ENCODE peak calls at places on chromosomes 16 and 17, in nine cellular contexts. One of them, this sample, is unnamed.

GRCh38 chr16:3938843-3939624 is 58.5 kb upstream of the CREBBP start:
- DNase-seq in natural killer cell: peak
- DNase-seq in CD8-positive, alpha-beta memory T cell: peak
- DNase-seq in NCI-H748 treated with DMSO at 0.1 percent for 48 hours: no peak
- DNase-seq in PC-3: peak
- DNase-seq in NCI-H345: peak
- DNase-seq in T1000: peak
- DNase-seq in fibroblast of the aortic adventitia: peak
- DNase-seq in aorta: peak
- DNase-seq in this sample: peak

GRCh38 chr16:68696514-68696913 is 40.6 kb upstream of the CDH1 start:
- DNase-seq in PC-3: peak
- DNase-seq in aorta: no peak
- DNase-seq in NCI-H345: peak
- DNase-seq in natural killer cell: no peak
- DNase-seq in T1000: no peak
- DNase-seq in NCI-H748 treated with DMSO at 0.1 percent for 48 hours: peak
- DNase-seq in fibroblast of the aortic adventitia: no peak
- DNase-seq in CD8-positive, alpha-beta memory T cell: no peak
- DNase-seq in this sample: no peak

GRCh38 chr16:66580605-66581209 is 1.4 kb downstream of the CMTM2 start:
- DNase-seq in fibroblast of the aortic adventitia: peak
- DNase-seq in CD8-positive, alpha-beta memory T cell: no peak
- DNase-seq in T1000: no peak
- DNase-seq in NCI-H748 treated with DMSO at 0.1 percent for 48 hours: no peak
- DNase-seq in PC-3: peak
- DNase-seq in natural killer cell: no peak
- DNase-seq in aorta: no peak
- DNase-seq in NCI-H345: no peak
- DNase-seq in this sample: no peak

GRCh38 chr17:16491703-16492612 is at the start of gene LRRC75A:
- DNase-seq in PC-3: peak
- DNase-seq in NCI-H748 treated with DMSO at 0.1 percent for 48 hours: peak
- DNase-seq in T1000: no peak
- DNase-seq in NCI-H345: peak
- DNase-seq in aorta: peak
- DNase-seq in CD8-positive, alpha-beta memory T cell: peak
- DNase-seq in natural killer cell: peak
- DNase-seq in fibroblast of the aortic adventitia: no peak
- DNase-seq in this sample: peak

GRCh38 chr17:74410001-74410443 is 21.9 kb upstream of the GPRC5C start:
- DNase-seq in T1000: no peak
- DNase-seq in NCI-H345: no peak
- DNase-seq in CD8-positive, alpha-beta memory T cell: no peak
- DNase-seq in PC-3: no peak
- DNase-seq in NCI-H748 treated with DMSO at 0.1 percent for 48 hours: no peak
- DNase-seq in aorta: no peak
- DNase-seq in natural killer cell: no peak
- DNase-seq in fibroblast of the aortic adventitia: no peak
- DNase-seq in this sample: no peak

GRCh38 chr17:21211825-21212479 is 2.0 kb downstream of the TMEM11 start:
- DNase-seq in T1000: no peak
- DNase-seq in NCI-H345: no peak
- DNase-seq in fibroblast of the aortic adventitia: no peak
- DNase-seq in NCI-H748 treated with DMSO at 0.1 percent for 48 hours: no peak
- DNase-seq in PC-3: peak
- DNase-seq in natural killer cell: no peak
- DNase-seq in CD8-positive, alpha-beta memory T cell: no peak
- DNase-seq in aorta: no peak
- DNase-seq in this sample: no peak

GRCh38 chr17:40931311-40931710 is 6.1 kb downstream of the KRT23 start:
- DNase-seq in fibroblast of the aortic adventitia: no peak
- DNase-seq in NCI-H748 treated with DMSO at 0.1 percent for 48 hours: no peak
- DNase-seq in NCI-H345: no peak
- DNase-seq in aorta: no peak
- DNase-seq in PC-3: no peak
- DNase-seq in natural killer cell: no peak
- DNase-seq in CD8-positive, alpha-beta memory T cell: no peak
- DNase-seq in T1000: no peak
- DNase-seq in this sample: no peak

GRCh38 chr17:41140360-41141132 is at the start of gene KRTAP4-6:
- DNase-seq in CD8-positive, alpha-beta memory T cell: no peak
- DNase-seq in PC-3: peak
- DNase-seq in NCI-H345: no peak
- DNase-seq in NCI-H748 treated with DMSO at 0.1 percent for 48 hours: no peak
- DNase-seq in fibroblast of the aortic adventitia: peak
- DNase-seq in natural killer cell: no peak
- DNase-seq in T1000: no peak
- DNase-seq in aorta: no peak
- DNase-seq in this sample: no peak

GRCh38 chr17:62595484-62595883 is 32.0 kb upstream of the MRC2 start:
- DNase-seq in aorta: no peak
- DNase-seq in NCI-H345: no peak
- DNase-seq in fibroblast of the aortic adventitia: no peak
- DNase-seq in natural killer cell: no peak
- DNase-seq in CD8-positive, alpha-beta memory T cell: no peak
- DNase-seq in T1000: no peak
- DNase-seq in PC-3: no peak
- DNase-seq in NCI-H748 treated with DMSO at 0.1 percent for 48 hours: no peak
- DNase-seq in this sample: no peak

GRCh38 chr17:77709594-77709993 is 248.9 kb upstream of the TNRC6C start:
- DNase-seq in PC-3: no peak
- DNase-seq in CD8-positive, alpha-beta memory T cell: no peak
- DNase-seq in natural killer cell: no peak
- DNase-seq in T1000: no peak
- DNase-seq in fibroblast of the aortic adventitia: no peak
- DNase-seq in aorta: no peak
- DNase-seq in NCI-H345: no peak
- DNase-seq in NCI-H748 treated with DMSO at 0.1 percent for 48 hours: no peak
- DNase-seq in this sample: no peak

GRCh38 chr17:39183766-39184165 is 13.7 kb downstream of the CACNB1 start:
- DNase-seq in aorta: no peak
- DNase-seq in T1000: no peak
- DNase-seq in PC-3: no peak
- DNase-seq in natural killer cell: no peak
- DNase-seq in NCI-H345: no peak
- DNase-seq in NCI-H748 treated with DMSO at 0.1 percent for 48 hours: no peak
- DNase-seq in fibroblast of the aortic adventitia: no peak
- DNase-seq in CD8-positive, alpha-beta memory T cell: no peak
- DNase-seq in this sample: no peak

GRCh38 chr17:34852141-34852540 is 109.1 kb downstream of the CCT6B start:
- DNase-seq in natural killer cell: no peak
- DNase-seq in PC-3: no peak
- DNase-seq in NCI-H345: no peak
- DNase-seq in aorta: no peak
- DNase-seq in NCI-H748 treated with DMSO at 0.1 percent for 48 hours: no peak
- DNase-seq in fibroblast of the aortic adventitia: no peak
- DNase-seq in CD8-positive, alpha-beta memory T cell: no peak
- DNase-seq in T1000: no peak
- DNase-seq in this sample: no peak

GRCh38 chr17:76076765-76077581 is 2.0 kb upstream of the ZACN start:
- DNase-seq in PC-3: no peak
- DNase-seq in NCI-H748 treated with DMSO at 0.1 percent for 48 hours: no peak
- DNase-seq in CD8-positive, alpha-beta memory T cell: peak
- DNase-seq in natural killer cell: no peak
- DNase-seq in T1000: no peak
- DNase-seq in aorta: no peak
- DNase-seq in fibroblast of the aortic adventitia: no peak
- DNase-seq in NCI-H345: no peak
- DNase-seq in this sample: peak

GRCh38 chr17:7842380-7842949 is 8.4 kb downstream of the KDM6B start:
- DNase-seq in natural killer cell: peak
- DNase-seq in PC-3: peak
- DNase-seq in aorta: peak
- DNase-seq in NCI-H345: peak
- DNase-seq in fibroblast of the aortic adventitia: peak
- DNase-seq in T1000: peak
- DNase-seq in NCI-H748 treated with DMSO at 0.1 percent for 48 hours: no peak
- DNase-seq in CD8-positive, alpha-beta memory T cell: peak
- DNase-seq in this sample: peak

GRCh38 chr16:54286067-54286329 is 589 bp downstream of the IRX3 start:
- DNase-seq in aorta: no peak
- DNase-seq in PC-3: no peak
- DNase-seq in T1000: no peak
- DNase-seq in NCI-H345: no peak
- DNase-seq in fibroblast of the aortic adventitia: no peak
- DNase-seq in natural killer cell: no peak
- DNase-seq in NCI-H748 treated with DMSO at 0.1 percent for 48 hours: no peak
- DNase-seq in CD8-positive, alpha-beta memory T cell: no peak
- DNase-seq in this sample: no peak

GRCh38 chr16:29854520-29855100 is 8.4 kb downstream of the CDIPT start:
- DNase-seq in NCI-H345: no peak
- DNase-seq in natural killer cell: no peak
- DNase-seq in NCI-H748 treated with DMSO at 0.1 percent for 48 hours: no peak
- DNase-seq in fibroblast of the aortic adventitia: no peak
- DNase-seq in CD8-positive, alpha-beta memory T cell: no peak
- DNase-seq in aorta: no peak
- DNase-seq in T1000: no peak
- DNase-seq in PC-3: no peak
- DNase-seq in this sample: no peak

GRCh38 chr17:73311428-73311780 is 397 bp downstream of the CDC42EP4 start:
- DNase-seq in CD8-positive, alpha-beta memory T cell: peak
- DNase-seq in T1000: no peak
- DNase-seq in NCI-H748 treated with DMSO at 0.1 percent for 48 hours: no peak
- DNase-seq in natural killer cell: no peak
- DNase-seq in PC-3: no peak
- DNase-seq in NCI-H345: no peak
- DNase-seq in fibroblast of the aortic adventitia: no peak
- DNase-seq in aorta: peak
- DNase-seq in this sample: no peak

GRCh38 chr16:11380836-11381235 is 35.6 kb downstream of the RMI2 start:
- DNase-seq in CD8-positive, alpha-beta memory T cell: no peak
- DNase-seq in fibroblast of the aortic adventitia: no peak
- DNase-seq in NCI-H748 treated with DMSO at 0.1 percent for 48 hours: no peak
- DNase-seq in aorta: no peak
- DNase-seq in NCI-H345: no peak
- DNase-seq in T1000: no peak
- DNase-seq in natural killer cell: no peak
- DNase-seq in PC-3: no peak
- DNase-seq in this sample: no peak

GRCh38 chr16:81936209-81936608 is 75.1 kb downstream of the SDR42E1 start:
- DNase-seq in natural killer cell: no peak
- DNase-seq in NCI-H345: no peak
- DNase-seq in PC-3: no peak
- DNase-seq in T1000: no peak
- DNase-seq in NCI-H748 treated with DMSO at 0.1 percent for 48 hours: no peak
- DNase-seq in CD8-positive, alpha-beta memory T cell: no peak
- DNase-seq in aorta: no peak
- DNase-seq in fibroblast of the aortic adventitia: no peak
- DNase-seq in this sample: no peak

GRCh38 chr17:57603541-57603940 is 141.6 kb downstream of the CCDC182 start:
- DNase-seq in fibroblast of the aortic adventitia: no peak
- DNase-seq in T1000: no peak
- DNase-seq in NCI-H345: peak
- DNase-seq in aorta: no peak
- DNase-seq in PC-3: no peak
- DNase-seq in CD8-positive, alpha-beta memory T cell: no peak
- DNase-seq in natural killer cell: no peak
- DNase-seq in NCI-H748 treated with DMSO at 0.1 percent for 48 hours: peak
- DNase-seq in this sample: no peak

GRCh38 chr17:34562387-34562786 is 17.0 kb upstream of the TMEM132E start:
- DNase-seq in CD8-positive, alpha-beta memory T cell: no peak
- DNase-seq in T1000: no peak
- DNase-seq in natural killer cell: no peak
- DNase-seq in NCI-H345: peak
- DNase-seq in PC-3: no peak
- DNase-seq in aorta: no peak
- DNase-seq in fibroblast of the aortic adventitia: no peak
- DNase-seq in NCI-H748 treated with DMSO at 0.1 percent for 48 hours: no peak
- DNase-seq in this sample: no peak

GRCh38 chr17:54933921-54934320 is 33.3 kb downstream of the TOM1L1 start:
- DNase-seq in PC-3: no peak
- DNase-seq in fibroblast of the aortic adventitia: no peak
- DNase-seq in CD8-positive, alpha-beta memory T cell: no peak
- DNase-seq in NCI-H345: no peak
- DNase-seq in T1000: no peak
- DNase-seq in natural killer cell: no peak
- DNase-seq in NCI-H748 treated with DMSO at 0.1 percent for 48 hours: no peak
- DNase-seq in aorta: no peak
- DNase-seq in this sample: no peak

GRCh38 chr17:66302761-66303626 is 581 bp downstream of the PRKCA start:
- DNase-seq in T1000: peak
- DNase-seq in natural killer cell: peak
- DNase-seq in NCI-H345: peak
- DNase-seq in NCI-H748 treated with DMSO at 0.1 percent for 48 hours: no peak
- DNase-seq in fibroblast of the aortic adventitia: peak
- DNase-seq in aorta: peak
- DNase-seq in PC-3: peak
- DNase-seq in CD8-positive, alpha-beta memory T cell: peak
- DNase-seq in this sample: peak

GRCh38 chr16:57736419-57737281 is 1.1 kb downstream of the KATNB1 start:
- DNase-seq in aorta: no peak
- DNase-seq in T1000: peak
- DNase-seq in natural killer cell: no peak
- DNase-seq in PC-3: peak
- DNase-seq in NCI-H748 treated with DMSO at 0.1 percent for 48 hours: no peak
- DNase-seq in NCI-H345: peak
- DNase-seq in fibroblast of the aortic adventitia: peak
- DNase-seq in CD8-positive, alpha-beta memory T cell: peak
- DNase-seq in this sample: peak

GRCh38 chr16:67678354-67679023 is 11.9 kb downstream of the C16orf86 start:
- DNase-seq in natural killer cell: no peak
- DNase-seq in PC-3: no peak
- DNase-seq in NCI-H748 treated with DMSO at 0.1 percent for 48 hours: no peak
- DNase-seq in aorta: no peak
- DNase-seq in CD8-positive, alpha-beta memory T cell: no peak
- DNase-seq in T1000: no peak
- DNase-seq in fibroblast of the aortic adventitia: no peak
- DNase-seq in NCI-H345: no peak
- DNase-seq in this sample: no peak

GRCh38 chr17:69357701-69358100 is 30.8 kb upstream of the ABCA5 start:
- DNase-seq in natural killer cell: no peak
- DNase-seq in PC-3: peak
- DNase-seq in T1000: no peak
- DNase-seq in fibroblast of the aortic adventitia: no peak
- DNase-seq in NCI-H345: no peak
- DNase-seq in NCI-H748 treated with DMSO at 0.1 percent for 48 hours: no peak
- DNase-seq in aorta: no peak
- DNase-seq in CD8-positive, alpha-beta memory T cell: no peak
- DNase-seq in this sample: no peak

GRCh38 chr17:82200743-82201497 is 11.7 kb downstream of the CCDC57 start:
- DNase-seq in T1000: no peak
- DNase-seq in PC-3: no peak
- DNase-seq in NCI-H345: no peak
- DNase-seq in natural killer cell: peak
- DNase-seq in CD8-positive, alpha-beta memory T cell: peak
- DNase-seq in NCI-H748 treated with DMSO at 0.1 percent for 48 hours: no peak
- DNase-seq in aorta: no peak
- DNase-seq in fibroblast of the aortic adventitia: no peak
- DNase-seq in this sample: peak

GRCh38 chr16:2785101-2785991 is 2.0 kb downstream of the PRSS33 start:
- DNase-seq in CD8-positive, alpha-beta memory T cell: peak
- DNase-seq in NCI-H345: no peak
- DNase-seq in natural killer cell: peak
- DNase-seq in NCI-H748 treated with DMSO at 0.1 percent for 48 hours: no peak
- DNase-seq in aorta: peak
- DNase-seq in T1000: no peak
- DNase-seq in fibroblast of the aortic adventitia: no peak
- DNase-seq in PC-3: no peak
- DNase-seq in this sample: no peak

GRCh38 chr17:70110443-70110880 is 35.4 kb downstream of the KCNJ16 start:
- DNase-seq in T1000: no peak
- DNase-seq in NCI-H345: no peak
- DNase-seq in fibroblast of the aortic adventitia: peak
- DNase-seq in PC-3: no peak
- DNase-seq in NCI-H748 treated with DMSO at 0.1 percent for 48 hours: no peak
- DNase-seq in CD8-positive, alpha-beta memory T cell: no peak
- DNase-seq in aorta: no peak
- DNase-seq in natural killer cell: no peak
- DNase-seq in this sample: no peak

This sample was measured in naive thymus-derived CD4-positive, alpha-beta T cell.